ENCODE peak calls at places on chromosome 12, in four cellular contexts. C, X, P and K are unnamed samples.

GRCh38 chr12:52127683-52128450 is 48.4 kb downstream of the SMIM41 start:
- DNase-seq in P (no peak), X (no peak), C (no peak), K (no peak)

GRCh38 chr12:62332598-62332997 is 72.4 kb downstream of the USP15 start:
- DNase-seq in X (no peak), C (no peak), P (no peak), K (no peak)

GRCh38 chr12:88444481-88444880 is 135.8 kb downstream of the KITLG start:
- DNase-seq in P (no peak), X (no peak), C (no peak), K (no peak)

GRCh38 chr12:105992849-105993740 is 145.7 kb downstream of the NUAK1 start:
- DNase-seq in X (no peak), C (no peak), P (no peak), K (no peak)

GRCh38 chr12:93591137-93591868 is 18.8 kb downstream of the SOCS2 start:
- DNase-seq in C (no peak), X (peak), P (peak), K (peak)

GRCh38 chr12:65123435-65124063 is 2.4 kb upstream of the WIF1 start:
- DNase-seq in X (peak), P (peak), C (peak), K (no peak)

GRCh38 chr12:132639996-132640520 is 21.5 kb downstream of the P2RX2 start:
- DNase-seq in P (no peak), X (no peak), C (no peak), K (no peak)

GRCh38 chr12:46553266-46553665 is 180.7 kb upstream of the SLC38A2 start:
- DNase-seq in C (no peak), P (no peak), X (no peak), K (no peak)

GRCh38 chr12:16844875-16845274 is 238.9 kb upstream of the LMO3 start:
- DNase-seq in X (no peak), C (no peak), P (no peak), K (no peak)

GRCh38 chr12:132466241-132467188 is 23.4 kb upstream of the FBRSL1 start:
- DNase-seq in C (no peak), X (no peak), P (no peak), K (no peak)

GRCh38 chr12:50690923-50691322 is 73.0 kb upstream of the ATF1 start:
- DNase-seq in C (no peak), P (no peak), X (no peak), K (no peak)

GRCh38 chr12:76881152-76881551 is 2.3 kb upstream of the CSRP2 start:
- DNase-seq in P (no peak), C (no peak), X (no peak), K (no peak)

GRCh38 chr12:76883151-76883550 is 4.3 kb upstream of the CSRP2 start:
- DNase-seq in C (no peak), X (no peak), P (no peak), K (no peak)

GRCh38 chr12:76882367-76882766 is 3.5 kb upstream of the CSRP2 start:
- DNase-seq in C (no peak), P (no peak), X (no peak), K (no peak)

GRCh38 chr12:76880156-76881023 is 1.6 kb upstream of the CSRP2 start:
- DNase-seq in C (no peak), X (no peak), P (no peak), K (no peak)

GRCh38 chr12:76883826-76884225 is 5.0 kb upstream of the CSRP2 start:
- DNase-seq in X (no peak), P (no peak), C (no peak), K (no peak)
- TF ChIP-seq SPI1 in X (no peak), P (no peak), C (no peak), K (no peak)

DNA sequence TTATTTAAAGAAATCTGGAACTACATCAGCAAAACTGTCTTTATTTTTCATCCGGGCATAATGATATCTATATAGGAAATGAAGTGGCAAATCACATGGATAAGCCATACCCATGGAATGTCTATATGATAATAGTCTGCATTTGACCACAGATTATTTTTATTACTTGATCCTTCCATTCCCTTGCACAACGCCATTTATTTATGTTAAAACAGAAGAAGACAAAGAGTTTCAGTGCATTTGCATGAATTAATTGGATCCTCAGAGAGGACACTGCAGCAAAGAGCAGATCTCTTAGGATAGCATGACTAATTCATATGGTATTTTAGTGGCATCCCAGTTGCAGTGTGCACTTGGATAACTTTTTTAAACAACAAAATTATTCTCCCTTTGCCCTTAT is 345.0 kb downstream of the CCDC91 start:
- DNase-seq in P (no peak), X (no peak), C (no peak), K (no peak)
- TF ChIP-seq POLR2AphosphoS5 in P (no peak), X (no peak), C (no peak), K (no peak)

DNA sequence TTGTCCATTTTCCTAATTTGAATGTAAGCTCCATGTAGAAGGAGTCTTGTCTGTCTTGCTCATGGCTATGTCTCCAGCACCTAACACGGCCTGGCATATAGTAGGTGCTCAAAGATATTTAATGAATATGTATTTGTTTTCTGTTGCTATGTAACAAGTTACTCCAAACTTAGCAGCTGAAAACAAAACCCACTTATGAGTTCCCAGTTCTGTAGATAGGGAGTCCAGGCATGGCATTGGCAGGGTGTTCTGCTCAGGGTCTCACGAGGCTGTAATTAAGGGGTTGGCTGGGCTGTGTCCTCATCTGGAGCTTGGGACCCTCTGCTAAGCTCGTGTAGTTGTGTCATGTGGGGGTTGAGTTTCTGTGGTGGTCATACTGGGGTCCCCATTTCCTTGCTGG is 106.0 kb downstream of the AACS start:
- DNase-seq in P (no peak), X (no peak), C (no peak), K (no peak)
- TF ChIP-seq SPI1 in P (no peak), X (no peak), C (no peak), K (no peak)

GRCh38 chr12:120224304-120225199 is 23.6 kb upstream of the RPLP0 start:
- DNase-seq in C (no peak), X (no peak), P (peak), K (peak)
- TF ChIP-seq POLR2AphosphoS5 in C (no peak), X (no peak), P (no peak), K (no peak)

GRCh38 chr12:108826115-108826806 is 31.1 kb downstream of the SSH1 start:
- DNase-seq in C (no peak), P (peak), X (peak), K (no peak)

GRCh38 chr12:108826807-108827721 is 30.3 kb downstream of the SSH1 start:
- DNase-seq in P (no peak), C (no peak), X (peak), K (no peak)

GRCh38 chr12:108827941-108828340 is 29.4 kb downstream of the SSH1 start:
- DNase-seq in X (no peak), P (no peak), C (no peak), K (no peak)

GRCh38 chr12:108823804-108824203 is 33.6 kb downstream of the SSH1 start:
- DNase-seq in P (no peak), C (no peak), X (peak), K (no peak)

DNA sequence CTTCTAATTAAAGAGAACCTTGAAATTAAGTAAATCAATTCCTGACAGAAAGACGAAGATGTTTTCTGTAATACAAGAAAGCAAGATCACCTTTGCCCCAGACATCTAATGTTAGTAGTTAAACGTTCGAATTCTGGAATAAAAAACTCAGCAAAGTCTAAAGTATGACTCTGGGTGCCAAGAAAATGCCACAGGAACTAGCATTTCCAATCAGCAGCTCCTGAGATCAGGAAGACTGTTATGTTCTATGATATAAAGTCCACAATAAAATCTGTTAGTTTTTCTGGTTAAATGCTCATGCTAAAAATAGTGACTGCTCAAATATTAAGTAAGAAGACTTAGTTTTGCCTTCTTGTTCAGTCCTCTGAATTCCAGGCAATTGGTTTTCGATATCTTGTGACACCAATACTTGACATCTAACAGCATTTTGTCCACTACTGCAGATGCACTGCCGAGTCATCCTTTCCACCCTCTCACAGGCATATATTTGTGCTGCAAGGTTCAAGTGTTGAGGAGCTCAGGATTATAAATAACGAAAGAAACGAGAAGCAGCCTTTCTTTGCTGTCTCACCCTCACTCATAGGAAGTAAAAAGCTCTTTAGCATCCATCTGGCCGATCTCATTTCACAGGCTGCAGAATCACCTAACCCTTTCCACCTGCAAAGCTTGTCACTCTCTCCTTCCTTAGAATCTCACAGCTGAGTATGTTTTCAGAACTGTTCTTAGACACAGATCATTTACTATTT is 32.0 kb downstream of the SSH1 start:
- DNase-seq in X (no peak), C (peak), P (no peak), K (no peak)
- TF ChIP-seq SPI1 in X (no peak), C (no peak), P (no peak), K (no peak)